ENCODE peak calls at places on chromosomes 13 and 19, in nine cellular contexts. M is heart left ventricle, K is Panc1, J is gastrocnemius medialis, U is hepatocyte, B is thoracic aorta, S is left ventricle myocardium inferior, C is aorta, L is right lobe of liver. Q is an unnamed sample.
A peak's percentile ranks its signal among the peaks of the same experiment; 100 is the strongest.

GRCh38 chr13:33236021-33236420 is 49.5 kb downstream of the STARD13 start:
- DNase-seq in B (no peak), L (no peak), K (no peak), U (no peak), S (no peak), C (no peak), J (no peak), M (no peak), Q (no peak)

GRCh38 chr19:13425151-13425550 is 81.1 kb downstream of the CACNA1A start:
- DNase-seq in M (no peak), L (no peak), U (peak; percentile 56), B (no peak), K (no peak), C (no peak), J (no peak), S (no peak), Q (no peak)

GRCh38 chr19:14561249-14561648 is 10.6 kb downstream of the NDUFB7 start:
- DNase-seq in L (no peak), S (no peak), U (no peak), C (no peak), B (no peak), K (no peak), J (no peak), M (no peak), Q (no peak)

GRCh38 chr13:52070929-52071523 is 46.5 kb downstream of the UTP14C start:
- DNase-seq in U (no peak), K (no peak), B (no peak), L (no peak), M (no peak), J (no peak), C (no peak), S (no peak), Q (no peak)

GRCh38 chr19:15180451-15181390 is 20.1 kb downstream of the NOTCH3 start:
- DNase-seq in S (peak; percentile 46), L (no peak), C (peak; percentile 53), B (no peak), J (no peak), U (no peak), K (no peak), M (no peak), Q (peak; percentile 84)

GRCh38 chr13:99280166-99280565 is 22.0 kb upstream of the GPR18 start:
- DNase-seq in B (no peak), U (no peak), L (no peak), M (no peak), J (no peak), C (no peak), S (no peak), K (no peak), Q (no peak)

GRCh38 chr19:53102701-53103140 is 501 bp downstream of the ZNF160 start:
- DNase-seq in B (no peak), S (peak; percentile 40), C (peak; percentile 64), K (no peak), U (peak; percentile 65), M (peak; percentile 46), J (no peak), L (peak; percentile 57), Q (peak; percentile 82)

GRCh38 chr13:110216403-110217041 is 90.4 kb downstream of the COL4A1 start:
- DNase-seq in L (no peak), U (no peak), K (no peak), S (no peak), J (no peak), C (no peak), B (peak; percentile 26), M (peak; percentile 56), Q (no peak)

DNA sequence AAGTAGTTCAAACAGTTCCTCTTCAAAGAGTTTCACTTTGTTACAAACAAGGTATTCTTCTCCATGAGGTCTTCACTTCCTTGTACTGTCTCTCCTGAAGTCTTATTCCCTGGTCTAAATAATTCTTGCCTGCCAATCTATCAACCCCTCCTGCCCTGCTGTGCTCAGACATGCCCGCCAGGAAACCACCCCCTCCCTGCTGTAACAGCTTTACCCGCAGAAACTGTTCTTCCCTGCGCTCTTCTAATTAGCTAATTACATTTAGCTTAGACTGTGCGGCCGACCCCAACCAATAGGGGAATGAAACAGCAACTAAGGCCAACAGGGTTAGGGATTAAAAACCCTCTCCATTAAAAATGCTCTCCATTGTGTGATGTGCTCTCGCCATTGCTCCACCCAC is 46.7 kb downstream of the ZNF846 start:
- DNase-seq in J (no peak), K (no peak), M (no peak), U (no peak), S (no peak), C (no peak), B (no peak), L (no peak), Q (no peak)
- H3K27ac ChIP-seq in J (no peak overlapping the region), K (no peak overlapping the region), M (no peak overlapping the region), U (no peak overlapping the region), S (no peak overlapping the region), C (no peak overlapping the region), B (no peak overlapping the region), L (no peak overlapping the region), Q (no peak overlapping the region)

DNA sequence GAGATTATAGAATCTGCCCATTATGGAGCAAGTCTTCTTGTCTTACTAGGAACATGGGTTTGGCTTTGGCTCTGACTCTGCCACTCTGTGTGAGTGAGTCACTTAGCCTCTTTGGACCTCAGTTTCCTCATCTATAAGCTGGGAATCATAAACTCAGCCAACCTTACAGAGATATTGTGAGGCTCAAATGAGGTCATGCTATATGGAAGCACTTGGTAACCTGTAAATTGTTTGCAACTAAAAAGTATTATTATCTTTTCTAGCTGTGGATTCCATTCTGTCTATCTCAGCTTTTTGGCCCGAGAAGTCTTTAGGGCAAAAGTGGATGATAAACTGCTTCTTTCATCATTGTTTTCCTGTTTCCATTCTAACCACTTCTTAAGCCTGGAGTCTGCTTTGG is 186.8 kb upstream of the TSC22D1 start:
- DNase-seq in M (no peak), L (no peak), U (no peak), J (no peak), K (no peak), B (no peak), S (no peak), C (no peak), Q (no peak)
- H3K4me1 ChIP-seq in M (peaks cover 20% of the 10 kb centered on the region), L (no peaks in the 10 kb centered on the region), U (peaks cover 54% of the 10 kb centered on the region), J (peaks cover 26% of the 10 kb centered on the region), K (no peaks in the 10 kb centered on the region), B (no peaks in the 10 kb centered on the region), S (peaks cover 31% of the 10 kb centered on the region), C (peaks cover 2% of the 10 kb centered on the region), Q (no peaks in the 10 kb centered on the region)

GRCh38 chr13:101916108-101916757 is 463.8 kb downstream of the ITGBL1 start:
- DNase-seq in J (no peak), B (no peak), M (peak; percentile 52), U (peak; percentile 43), L (no peak), S (peak; percentile 38), K (no peak), C (peak; percentile 42), Q (peak; percentile 69)

GRCh38 chr13:101917475-101917810 is 465.0 kb downstream of the ITGBL1 start:
- DNase-seq in L (no peak), B (no peak), J (no peak), C (no peak), K (no peak), M (no peak), U (no peak), S (no peak), Q (no peak)

GRCh38 chr13:101915755-101916107 is 463.3 kb downstream of the ITGBL1 start:
- DNase-seq in U (no peak), S (no peak), L (no peak), K (no peak), M (no peak), C (no peak), B (no peak), J (no peak), Q (no peak)

GRCh38 chr13:101916758-101917474 is 464.4 kb downstream of the ITGBL1 start:
- DNase-seq in K (no peak), M (no peak), L (no peak), B (no peak), J (no peak), C (no peak), S (no peak), U (no peak), Q (no peak)

DNA sequence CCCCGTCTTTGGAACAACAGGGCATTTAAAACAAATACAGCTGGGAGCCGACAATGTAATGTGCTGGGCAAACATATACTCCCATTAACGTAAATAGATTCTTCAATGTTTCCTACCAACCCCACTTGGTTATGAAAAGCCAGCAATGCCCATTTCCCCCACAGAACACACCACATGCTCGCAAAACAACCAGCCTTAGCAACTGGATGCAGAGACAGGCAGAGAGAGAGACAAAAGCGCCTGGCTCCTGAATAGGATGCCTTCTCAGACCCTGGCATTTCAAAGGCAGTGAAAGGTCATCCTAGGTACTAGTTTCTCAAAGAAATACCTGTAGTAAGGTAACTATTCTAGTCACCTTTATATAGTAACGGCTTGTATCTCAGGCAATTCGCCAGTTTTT is 462.9 kb downstream of the ITGBL1 start:
- DNase-seq in M (no peak), J (no peak), S (no peak), B (no peak), K (no peak), U (no peak), L (no peak), C (no peak), Q (no peak)
- H3K4me3 ChIP-seq in M (no peak overlapping the region), J (no peak overlapping the region), S (no peak overlapping the region), B (no peak overlapping the region), K (no peak overlapping the region), U (no peak overlapping the region), L (no peak overlapping the region), C (no peak overlapping the region), Q (no peak overlapping the region)

GRCh38 chr19:35123573-35123972 is 8.0 kb downstream of the FXYD3 start:
- DNase-seq in K (no peak), S (peak; percentile 44), B (peak; percentile 50), U (no peak), J (peak; percentile 60), C (peak; percentile 88), M (peak; percentile 67), L (no peak), Q (no peak)

GRCh38 chr19:35120898-35121297 is 5.3 kb downstream of the FXYD3 start:
- DNase-seq in K (no peak), C (no peak), J (no peak), S (no peak), U (no peak), M (no peak), L (no peak), B (no peak), Q (no peak)

GRCh38 chr19:35124098-35125060 is 8.8 kb downstream of the FXYD3 start:
- DNase-seq in K (no peak), J (peak; percentile 89), U (peak; percentile 88), S (peak; percentile 93), L (peak; percentile 97), M (peak; percentile 97), B (peak; percentile 82), C (peak; percentile 97), Q (peak; percentile 95)

GRCh38 chr19:35125270-35125717 is 9.6 kb downstream of the LGI4 start:
- DNase-seq in B (no peak), K (no peak), S (no peak), U (no peak), L (no peak), C (no peak), J (no peak), M (peak; percentile 34), Q (no peak)

DNA sequence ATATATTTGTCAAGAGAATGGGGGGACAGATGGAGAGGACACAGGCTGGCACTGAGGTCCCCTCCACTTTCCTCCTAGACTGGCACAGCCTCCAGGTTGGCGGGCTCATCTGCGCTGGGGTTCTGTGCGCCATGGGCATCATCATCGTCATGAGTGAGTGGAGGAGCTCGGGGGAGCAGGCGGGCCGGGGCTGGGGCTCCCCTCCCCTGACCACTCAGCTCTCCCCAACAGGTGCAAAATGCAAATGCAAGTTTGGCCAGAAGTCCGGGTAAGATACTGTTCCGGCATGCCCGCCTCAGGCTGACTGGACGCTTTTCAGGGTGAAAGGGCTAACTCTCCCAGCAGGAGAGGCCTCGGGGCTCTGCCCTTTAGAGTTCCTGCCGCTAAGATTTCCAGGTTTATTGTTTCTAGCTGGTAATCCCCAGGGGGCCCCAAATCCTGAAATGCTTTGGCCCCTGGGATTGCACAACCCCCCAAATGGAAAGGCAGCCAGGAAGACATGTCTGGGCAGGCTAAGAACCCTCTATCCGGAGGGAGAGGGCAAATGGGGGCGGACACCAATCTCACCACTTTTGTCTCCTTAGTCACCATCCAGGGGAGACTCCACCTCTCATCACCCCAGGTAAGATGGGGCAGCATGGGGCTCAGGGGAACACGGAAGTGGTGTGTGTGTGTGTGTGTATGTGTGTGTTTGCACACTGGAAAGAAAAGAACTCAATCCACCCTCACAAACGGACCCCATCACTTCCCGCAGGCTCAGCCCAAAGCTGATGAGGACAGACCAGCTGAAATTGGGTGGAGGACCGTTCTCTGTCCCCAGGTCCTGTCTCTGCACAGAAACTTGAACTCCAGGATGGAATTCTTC is 7.3 kb downstream of the FXYD3 start:
- DNase-seq in J (no peak), L (no peak), S (no peak), K (no peak), B (no peak), C (no peak), M (no peak), U (no peak), Q (no peak)
- H3K27ac ChIP-seq in J (peak overlapping the region; percentile 93), L (no peak overlapping the region), S (peak overlapping the region; percentile 95), K (no peak overlapping the region), B (peak overlapping the region; percentile 92), C (peak overlapping the region; percentile 28), M (peak overlapping the region; percentile 82), U (no peak overlapping the region), Q (peak overlapping the region; percentile 23)